ENCODE peak calls at places on chromosome 14, in four cellular contexts. U is AG10803, W is GM12865, S is cardiac fibroblast. B is an unnamed sample.

GRCh38 chr14:66709292-66709691 is 201.3 kb downstream of the GPHN start:
- DNase-seq in W (no peak), S (peak), U (peak), B (no peak)

GRCh38 chr14:72663956-72664650 is 229.8 kb downstream of the DPF3 start:
- DNase-seq in W (peak), S (peak), U (peak), B (no peak)

GRCh38 chr14:65792208-65792905 is 379.8 kb downstream of the FUT8 start:
- DNase-seq in W (no peak), S (no peak), U (peak), B (peak)

GRCh38 chr14:81211844-81212243 is 8.9 kb downstream of the GTF2A1 start:
- DNase-seq in U (peak), S (peak), W (peak), B (peak)

GRCh38 chr14:97994020-97994531 is 1196.9 kb downstream of the VRK1 start:
- DNase-seq in U (no peak), W (peak), S (no peak), B (no peak)

GRCh38 chr14:67722293-67722692 is 20.6 kb downstream of the RDH12 start:
- DNase-seq in W (no peak), U (peak), S (peak), B (peak)

GRCh38 chr14:97120204-97121120 is 323.3 kb downstream of the VRK1 start:
- DNase-seq in U (no peak), W (peak), S (no peak), B (no peak)

GRCh38 chr14:78162202-78162601 is 8.0 kb upstream of the NRXN3 start:
- DNase-seq in U (no peak), S (no peak), W (no peak), B (no peak)

GRCh38 chr14:22630486-22630885 is 13.7 kb downstream of the OR6J1 start:
- DNase-seq in U (peak), S (peak), W (no peak), B (no peak)

GRCh38 chr14:101958418-101959185 is 5.8 kb upstream of the DYNC1H1 start:
- DNase-seq in S (no peak), U (no peak), W (no peak), B (no peak)

GRCh38 chr14:101961011-101961721 is 3.2 kb upstream of the DYNC1H1 start:
- DNase-seq in S (peak), U (peak), W (peak), B (peak)

GRCh38 chr14:101957406-101958234 is 6.8 kb upstream of the DYNC1H1 start:
- DNase-seq in W (no peak), U (no peak), S (no peak), B (no peak)

GRCh38 chr14:101960225-101960624 is 4.1 kb upstream of the DYNC1H1 start:
- DNase-seq in W (no peak), S (peak), U (no peak), B (no peak)

GRCh38 chr14:101959277-101959676 is 5.1 kb upstream of the DYNC1H1 start:
- DNase-seq in S (no peak), U (peak), W (no peak), B (no peak)
- TF ChIP-seq CTCF in S (no peak), U (no peak), W (no peak), B (no peak)

DNA sequence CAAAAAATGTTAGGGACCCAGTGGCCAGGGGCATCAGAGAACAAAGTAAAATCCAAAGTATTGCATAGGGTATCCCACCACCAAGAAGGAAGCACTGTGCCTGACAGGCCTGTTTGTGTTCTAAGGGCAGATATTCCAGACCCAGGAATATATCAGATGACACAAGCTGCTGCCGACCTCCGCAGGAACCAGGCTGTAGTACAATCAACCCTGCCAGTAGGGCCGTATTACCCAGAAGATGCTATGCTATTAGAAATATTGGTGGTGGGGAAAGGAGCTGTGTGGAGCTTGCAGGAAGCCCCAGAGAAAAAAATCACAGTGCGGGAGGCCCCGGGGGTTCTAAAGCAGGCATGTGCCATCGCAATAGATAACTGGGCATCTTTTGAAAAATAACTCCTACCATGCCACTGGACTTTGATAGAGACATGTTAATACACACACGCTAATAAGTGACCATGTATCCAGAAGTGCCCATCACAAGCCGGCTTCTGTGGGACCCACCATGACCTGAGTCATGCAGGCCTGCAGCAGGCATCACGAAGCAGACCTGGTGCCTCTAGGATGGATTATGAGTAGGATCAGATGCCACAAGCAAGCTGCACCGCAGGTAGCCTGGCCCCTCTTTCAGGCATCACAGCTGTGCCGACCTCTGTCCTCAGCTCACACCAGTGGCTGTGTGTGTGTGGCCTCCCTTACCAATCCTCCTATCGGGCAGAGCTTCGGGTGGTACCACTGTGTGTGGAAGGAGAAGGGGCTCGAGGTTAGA is 242.7 kb downstream of the BCL11B start:
- DNase-seq in S (no peak), U (no peak), W (no peak), B (no peak)
- TF ChIP-seq CTCF in S (no peak), U (no peak), W (no peak), B (no peak)

DNA sequence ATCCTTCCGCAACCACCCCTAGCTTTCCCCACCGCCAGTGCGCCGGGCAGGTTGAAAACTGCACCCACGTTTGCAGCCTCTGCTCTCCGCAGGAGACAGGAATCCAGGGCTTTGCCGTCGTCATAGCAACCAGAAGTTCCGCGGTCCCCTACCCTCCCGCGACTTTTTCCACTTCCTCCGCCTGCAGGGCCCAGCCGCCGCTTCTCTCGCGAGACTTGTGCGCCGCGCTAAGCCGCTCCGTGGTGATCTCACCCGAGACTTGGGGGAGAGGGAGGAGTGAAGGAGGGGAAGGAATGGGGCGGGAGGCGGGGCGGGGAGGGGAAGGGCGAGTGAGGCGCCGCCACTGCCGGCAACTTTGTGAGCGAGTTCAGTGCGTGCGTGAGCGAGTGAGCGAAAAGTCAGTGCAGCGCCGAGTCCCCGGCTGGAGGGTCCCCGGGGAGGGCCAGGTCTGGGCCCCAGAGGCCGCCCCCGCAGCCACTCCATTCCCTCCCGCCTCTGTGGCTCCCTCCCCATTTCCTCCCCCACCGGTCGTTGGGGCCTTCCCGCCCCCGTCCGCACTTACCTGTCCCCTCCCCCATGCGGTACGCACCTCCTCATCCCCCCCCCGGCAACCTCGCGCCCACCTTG is 413.0 kb downstream of the PCNX1 start:
- DNase-seq in W (peak), U (peak), S (peak), B (peak)
- TF ChIP-seq CTCF in W (no peak), U (no peak), S (no peak), B (no peak)

GRCh38 chr14:103522028-103522581 is 525 bp downstream of the CKB start:
- DNase-seq in U (no peak), W (no peak), S (no peak), B (no peak)

GRCh38 chr14:103522649-103523582 is at the start of gene CKB:
- DNase-seq in U (peak), W (peak), S (peak), B (no peak)

GRCh38 chr14:103523583-103523969 is 946 bp upstream of the CKB start:
- DNase-seq in U (no peak), S (no peak), W (no peak), B (no peak)

GRCh38 chr14:103526247-103526913 is 2.6 kb upstream of the TRMT61A start:
- DNase-seq in W (no peak), U (no peak), S (no peak), B (no peak)

DNA sequence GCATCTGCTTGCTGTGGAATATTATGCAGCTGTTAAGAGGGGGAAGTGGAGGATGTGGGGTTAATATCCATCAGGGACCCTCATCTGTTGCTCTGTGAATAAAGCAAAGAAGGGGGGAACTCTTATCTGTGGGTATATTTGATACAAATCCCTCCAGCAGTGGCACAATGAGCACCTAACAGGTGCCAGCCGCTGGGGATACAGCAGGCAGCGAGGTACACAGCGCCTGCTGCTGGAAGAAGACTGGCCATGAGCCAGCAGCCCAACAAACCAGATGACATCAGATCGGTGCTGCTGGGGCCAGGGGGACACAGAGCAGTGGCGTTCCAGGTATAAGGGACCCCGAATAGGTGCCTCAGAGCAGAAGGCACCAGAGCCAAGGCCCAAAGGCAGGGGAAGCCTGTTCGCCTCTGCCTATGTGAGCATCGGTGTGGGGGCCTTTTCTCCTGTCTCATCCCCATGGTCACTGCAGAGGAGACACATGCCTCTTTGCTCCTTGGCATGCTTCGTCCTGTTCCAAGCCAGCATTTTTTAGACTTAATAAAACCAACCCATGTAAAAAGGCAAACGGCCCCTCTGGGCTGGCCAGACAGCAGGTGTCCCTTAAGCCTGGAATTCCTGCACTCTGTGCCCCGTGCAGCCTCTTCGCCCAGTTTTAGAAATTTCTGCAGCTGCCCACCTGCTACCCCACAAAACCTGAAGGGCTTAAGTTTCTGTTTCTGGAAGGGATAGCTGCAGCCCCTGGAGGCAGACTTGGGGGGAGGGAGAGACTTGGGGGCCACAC is 1.6 kb upstream of the CKB start:
- DNase-seq in U (no peak), S (no peak), W (no peak), B (no peak)
- TF ChIP-seq CTCF in U (no peak), S (no peak), W (no peak), B (no peak)

GRCh38 chr14:35146711-35147149 is 24.4 kb downstream of the PRORP start:
- DNase-seq in S (no peak), W (no peak), U (no peak), B (no peak)

GRCh38 chr14:35138585-35138984 is 16.2 kb downstream of the PRORP start:
- DNase-seq in W (no peak), S (no peak), U (no peak), B (no peak)

GRCh38 chr14:35144029-35144428 is 21.7 kb downstream of the PRORP start:
- DNase-seq in W (no peak), U (no peak), S (no peak), B (no peak)

DNA sequence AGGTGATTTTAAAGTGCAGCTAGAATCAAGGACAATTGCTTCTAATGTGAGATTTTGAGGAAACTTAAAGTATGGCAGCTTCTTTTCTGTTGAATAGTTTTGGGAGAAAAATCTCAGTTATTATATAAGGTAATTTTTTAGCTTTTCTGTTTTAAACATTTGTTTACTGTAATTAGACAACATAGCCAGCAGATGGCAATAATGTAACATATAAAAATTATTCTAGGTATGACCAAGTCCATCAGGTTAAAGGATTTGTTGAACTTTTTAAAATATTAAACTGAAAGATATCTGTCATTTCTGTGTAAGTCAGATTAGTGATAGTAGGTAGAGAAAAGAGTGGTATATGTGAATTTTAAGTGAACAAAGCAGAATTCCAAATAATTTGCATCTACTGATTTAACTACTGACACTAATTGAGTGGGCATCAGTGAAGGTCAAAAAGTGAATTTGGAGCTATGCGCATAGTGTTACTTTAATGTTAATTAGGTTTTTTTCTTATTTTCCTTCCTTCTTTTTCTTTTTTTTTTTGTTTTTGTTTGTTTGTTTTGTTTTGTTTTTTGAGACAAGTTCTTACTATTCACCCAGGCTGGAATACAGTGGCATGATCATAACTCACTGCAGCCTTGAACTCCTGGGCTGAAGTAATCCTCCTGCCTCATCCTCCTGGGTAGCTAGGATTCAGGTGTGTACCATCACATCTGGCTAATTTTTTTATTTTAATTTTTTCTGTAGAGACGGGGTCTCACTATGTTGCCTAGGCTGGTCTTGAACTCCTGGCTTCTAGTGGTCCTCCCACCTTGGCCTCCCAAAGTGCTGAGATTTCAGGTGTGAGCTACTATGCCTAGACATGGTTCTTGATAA is 18.6 kb downstream of the PRORP start:
- DNase-seq in S (no peak), W (peak), U (peak), B (peak)
- TF ChIP-seq CTCF in S (peak), W (peak), U (peak), B (peak)

GRCh38 chr14:69366761-69367160 is 31.3 kb downstream of the ERH start:
- DNase-seq in W (no peak), S (no peak), U (no peak), B (no peak)

GRCh38 chr14:69360438-69361108 is 37.5 kb downstream of the ERH start:
- DNase-seq in S (no peak), U (no peak), W (peak), B (no peak)

GRCh38 chr14:69366069-69366468 is 32.0 kb downstream of the ERH start:
- DNase-seq in S (no peak), W (no peak), U (no peak), B (no peak)

GRCh38 chr14:69363964-69364363 is 34.1 kb downstream of the ERH start:
- DNase-seq in U (no peak), S (no peak), W (no peak), B (no peak)

GRCh38 chr14:69363055-69363454 is 35.0 kb downstream of the ERH start:
- DNase-seq in S (peak), U (peak), W (no peak), B (peak)
- TF ChIP-seq CTCF in S (peak), U (peak), W (no peak), B (peak)

GRCh38 chr14:36940476-36940875 is 231.9 kb downstream of the SLC25A21 start:
- DNase-seq in W (no peak), S (no peak), U (peak), B (no peak)
- TF ChIP-seq CTCF in W (no peak), S (no peak), U (no peak), B (no peak)

GRCh38 chr14:105486974-105487448 is 325 bp downstream of the CRIP1 start:
- DNase-seq in U (peak), S (no peak), W (peak), B (no peak)

GRCh38 chr14:105487449-105487985 is 831 bp downstream of the CRIP1 start:
- DNase-seq in U (no peak), W (peak), S (no peak), B (no peak)

GRCh38 chr14:105489607-105490317 is 1.3 kb upstream of the TEDC1 start:
- DNase-seq in W (peak), U (peak), S (peak), B (peak)

GRCh38 chr14:105488781-105489606 is 2.1 kb upstream of the TEDC1 start:
- DNase-seq in W (no peak), U (no peak), S (no peak), B (no peak)

GRCh38 chr14:105487986-105488777 is 1.5 kb downstream of the CRIP1 start:
- DNase-seq in U (no peak), S (no peak), W (no peak), B (no peak)
- TF ChIP-seq CTCF in U (peak), S (no peak), W (no peak), B (no peak)

B was measured in HFFc6.